ENCODE peak calls at places on chromosomes 11 and 22, in four cellular contexts. C, J, O and P are unnamed samples.

GRCh38 chr11:100709233-100709999 is 22.3 kb downstream of the ARHGAP42 start:
- DNase-seq in C (no peak), J (no peak), O (no peak), P (no peak)

GRCh38 chr11:107704432-107704831 is 7.4 kb downstream of the SLN start:
- DNase-seq in C (no peak), J (no peak), O (no peak), P (no peak)

GRCh38 chr11:34192481-34193401 is 87.3 kb downstream of the NAT10 start:
- DNase-seq in C (peak; percentile 69), J (no peak), O (peak; percentile 81), P (peak; percentile 80)

GRCh38 chr11:62153087-62153395 is 29.2 kb downstream of the INCENP start:
- DNase-seq in C (no peak), J (no peak), O (no peak), P (no peak)

GRCh38 chr11:22177186-22177585 is 15.7 kb upstream of the ANO5 start:
- DNase-seq in C (no peak), J (no peak), O (no peak), P (no peak)

GRCh38 chr22:22908495-22908861 is 20.9 kb downstream of the IGLL5 start:
- DNase-seq in C (no peak), J (no peak), O (no peak), P (no peak)

GRCh38 chr11:9004310-9004945 is 627 bp upstream of the NRIP3 start:
- DNase-seq in C (no peak), J (peak; percentile 37), O (peak; percentile 81), P (no peak)

GRCh38 chr11:17328856-17329490 is 22.6 kb upstream of the NCR3LG1 start:
- DNase-seq in C (no peak), J (no peak), O (no peak), P (no peak)

GRCh38 chr11:126148317-126148716 is 63.1 kb downstream of the RPUSD4 start:
- DNase-seq in C (no peak), J (no peak), O (no peak), P (no peak)

GRCh38 chr11:62715150-62716130 is 8.0 kb downstream of the GNG3 start:
- DNase-seq in C (no peak), J (no peak), O (no peak), P (no peak)

GRCh38 chr22:49480340-49480739 is 347.3 kb downstream of the BRD1 start:
- DNase-seq in C (no peak), J (no peak), O (no peak), P (no peak)